ENCODE peak calls at places on chromosomes 4 and X, in five cellular contexts. R is esophagus squamous epithelium; E is brain microvascular endothelial cell; G is effector memory CD4-positive, alpha-beta T cell; K is IMR-90. H is an unnamed sample.

GRCh38 chr4:3034231-3034630 is 40.1 kb downstream of the HTT-AS start:
- DNase-seq in R (no peak), E (no peak), G (no peak), K (no peak), H (no peak)

GRCh38 chr4:154490261-154490588 is 1.4 kb downstream of the DCHS2 start:
- DNase-seq in R (no peak), E (no peak), G (no peak), K (no peak), H (no peak)

GRCh38 chr4:94532016-94532789 is 80.5 kb downstream of the PDLIM5 start:
- DNase-seq in R (no peak), E (peak), G (no peak), K (peak), H (peak)

GRCh38 chr4:110953191-110953590 is 330.3 kb upstream of the PITX2 start:
- DNase-seq in R (no peak), E (no peak), G (no peak), K (no peak), H (no peak)

GRCh38 chrX:53089224-53089842 is 4.6 kb upstream of the KANTR start:
- DNase-seq in R (no peak), E (peak), G (peak), K (peak), H (peak)

GRCh38 chrX:129540725-129541184 is 696 bp downstream of the OCRL start:
- DNase-seq in R (no peak), E (no peak), G (no peak), K (no peak), H (no peak)

GRCh38 chr4:88063634-88064296 is 56.3 kb downstream of the PKD2 start:
- DNase-seq in R (no peak), E (no peak), G (no peak), K (no peak), H (no peak)

GRCh38 chr4:118586357-118586790 is 98.8 kb upstream of the METTL14 start:
- DNase-seq in R (no peak), E (no peak), G (no peak), K (no peak), H (no peak)

GRCh38 chr4:59247032-59247431 is 1953.1 kb upstream of the ADGRL3 start:
- DNase-seq in R (no peak), E (no peak), G (no peak), K (no peak), H (peak)

GRCh38 chrX:22746081-22746480 is 253.7 kb upstream of the DDX53 start:
- DNase-seq in R (no peak), E (no peak), G (no peak), K (no peak), H (no peak)

GRCh38 chr4:111849726-111850284 is 295.4 kb upstream of the FAM241A start:
- DNase-seq in R (no peak), E (no peak), G (no peak), K (no peak), H (no peak)

GRCh38 chr4:114312349-114312748 is 286.3 kb upstream of the UGT8 start:
- DNase-seq in R (no peak), E (no peak), G (no peak), K (no peak), H (no peak)

DNA sequence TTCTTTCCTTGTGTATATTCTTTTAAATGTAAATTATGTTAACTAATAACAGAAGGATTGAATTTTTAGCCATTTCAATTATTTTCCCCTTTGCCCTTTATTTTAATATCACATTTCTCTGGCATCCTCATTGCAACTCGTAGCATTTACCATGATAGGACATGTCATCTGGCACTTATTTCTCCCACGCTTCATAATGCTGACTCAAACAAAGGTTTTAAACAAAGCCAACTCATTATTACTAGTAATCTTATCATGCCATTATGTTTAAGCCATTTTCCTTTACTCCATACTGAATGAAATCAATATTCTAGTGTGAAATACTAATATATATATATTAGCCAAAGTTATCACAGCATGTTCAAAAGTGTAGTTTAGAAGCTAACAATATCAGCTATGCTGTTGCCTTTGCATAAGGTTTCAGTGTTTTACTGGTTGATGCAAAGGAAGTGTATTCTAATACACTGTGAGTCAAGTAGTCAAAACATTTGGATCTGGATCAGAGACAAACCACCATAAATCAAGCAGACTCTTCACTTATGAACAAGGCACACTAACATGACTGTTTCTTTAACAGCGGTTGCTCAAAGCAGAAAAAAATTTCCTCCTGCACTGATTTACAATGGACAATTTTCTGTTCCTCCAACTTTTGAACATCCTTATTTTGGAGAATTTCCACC is 281.6 kb downstream of the SLC7A11 start:
- DNase-seq in R (no peak), E (peak), G (no peak), K (peak), H (peak)
- H3K4me3 ChIP-seq in R (no peak), E (no peak), G (no peak), K (no peak), H (no peak)

DNA sequence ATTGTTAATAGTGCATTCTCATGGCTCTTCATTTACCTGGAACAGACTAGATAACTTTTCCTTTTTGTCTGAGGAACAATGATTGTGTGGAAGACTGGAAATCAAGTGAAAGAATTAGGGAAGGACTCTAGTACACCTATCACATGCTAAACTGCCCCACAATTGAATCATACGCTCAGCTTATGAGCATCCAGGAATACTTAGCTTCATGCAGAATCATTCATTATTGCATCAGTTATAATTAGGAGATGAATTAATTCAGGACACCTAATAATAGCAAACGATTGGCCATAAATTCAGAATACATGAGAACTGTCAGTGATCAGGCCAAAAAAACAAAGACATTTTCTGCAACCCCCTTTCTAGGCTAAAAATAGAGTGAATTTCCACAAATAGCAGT is 106.9 kb downstream of the DKK2 start:
- DNase-seq in R (no peak), E (no peak), G (no peak), K (no peak), H (no peak)
- H3K4me3 ChIP-seq in R (no peak), E (no peak), G (no peak), K (no peak), H (no peak)

DNA sequence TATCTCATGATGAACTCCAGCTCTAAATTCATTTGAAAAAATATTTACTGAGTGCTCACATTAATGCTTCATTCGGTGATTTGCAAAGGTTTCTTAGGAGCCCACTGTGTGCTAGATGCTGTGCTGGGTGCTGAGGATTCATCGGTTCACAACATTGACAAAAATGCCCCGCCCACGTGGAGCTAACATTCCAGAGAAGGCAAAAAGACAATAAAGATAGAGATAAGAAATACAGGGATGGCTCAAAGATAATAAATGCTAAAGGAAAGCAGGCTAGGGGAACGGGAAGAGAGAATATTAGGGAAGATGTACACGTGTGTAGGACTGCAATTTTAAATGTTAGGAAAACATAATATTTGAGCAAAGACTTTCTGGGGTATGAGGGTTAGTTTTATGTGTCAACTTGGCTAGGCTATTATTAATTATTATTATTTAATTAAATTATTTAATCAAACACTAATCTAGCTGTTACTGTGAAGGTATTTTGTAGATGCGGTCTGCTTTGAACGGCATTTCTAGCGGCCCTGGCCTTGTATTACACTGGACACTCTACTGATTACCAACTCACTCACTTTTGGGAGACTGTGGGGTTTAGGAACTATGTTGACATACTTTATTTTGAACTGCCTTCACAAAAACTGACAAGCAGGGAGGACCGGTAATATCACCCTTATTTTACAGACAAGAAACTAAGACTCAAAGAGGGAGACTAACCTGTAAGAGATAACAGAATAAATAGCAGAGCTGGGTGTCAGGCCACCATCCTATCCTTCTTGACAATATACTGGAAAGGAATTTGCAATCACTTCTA is 61.9 kb upstream of the IRF2 start:
- DNase-seq in R (no peak), E (no peak), G (no peak), K (no peak), H (no peak)
- H3K4me3 ChIP-seq in R (peak), E (peak), G (peak), K (peak), H (peak)

GRCh38 chr4:42626629-42627028 is 30.3 kb downstream of the ATP8A1 start:
- DNase-seq in R (no peak), E (no peak), G (no peak), K (no peak), H (no peak)
- H3K4me3 ChIP-seq in R (no peak), E (no peak), G (no peak), K (no peak), H (no peak)

GRCh38 chr4:155952546-155952945 is 1.1 kb downstream of the CTSO start:
- DNase-seq in R (no peak), E (no peak), G (no peak), K (peak), H (peak)
- H3K4me3 ChIP-seq in R (peak), E (peak), G (no peak), K (peak), H (peak)